ENCODE peak calls at places on chromosomes 1 and 21, in seven cellular contexts. One of them, this sample, is unnamed.

GRCh38 chr1:32770741-32771548 is 46.2 kb downstream of the YARS1 start:
- DNase-seq in NCI-H1694 treated with DMSO at 0.1 percent for 48 hours: no peak
- DNase-seq in NCI-H1930: no peak
- DNase-seq in NCI-H510A treated with DMSO at 0.1 percent for 48 hours: no peak
- DNase-seq in activated effector memory CD4-positive, alpha-beta T cell treated with anti-CD3 and anti-CD28 coated beads, Interleukin-2, amount 50 U/mL, for 16 hours: no peak
- DNase-seq in T-helper 17 cell: no peak
- DNase-seq in uterus: no peak
- DNase-seq in this sample: no peak

GRCh38 chr1:22825790-22826189 is 115.2 kb downstream of the EPHB2 start:
- DNase-seq in NCI-H1694 treated with DMSO at 0.1 percent for 48 hours: no peak
- DNase-seq in NCI-H1930: no peak
- DNase-seq in NCI-H510A treated with DMSO at 0.1 percent for 48 hours: no peak
- DNase-seq in activated effector memory CD4-positive, alpha-beta T cell treated with anti-CD3 and anti-CD28 coated beads, Interleukin-2, amount 50 U/mL, for 16 hours: no peak
- DNase-seq in T-helper 17 cell: no peak
- DNase-seq in uterus: no peak
- DNase-seq in this sample: no peak

GRCh38 chr1:206992815-206993214 is 22.6 kb upstream of the FCAMR start:
- DNase-seq in NCI-H1694 treated with DMSO at 0.1 percent for 48 hours: no peak
- DNase-seq in NCI-H1930: no peak
- DNase-seq in NCI-H510A treated with DMSO at 0.1 percent for 48 hours: no peak
- DNase-seq in activated effector memory CD4-positive, alpha-beta T cell treated with anti-CD3 and anti-CD28 coated beads, Interleukin-2, amount 50 U/mL, for 16 hours: no peak
- DNase-seq in T-helper 17 cell: no peak
- DNase-seq in uterus: no peak
- DNase-seq in this sample: no peak

GRCh38 chr1:187631984-187632383 is 803.2 kb downstream of the PLA2G4A start:
- DNase-seq in NCI-H1694 treated with DMSO at 0.1 percent for 48 hours: no peak
- DNase-seq in NCI-H1930: no peak
- DNase-seq in NCI-H510A treated with DMSO at 0.1 percent for 48 hours: no peak
- DNase-seq in activated effector memory CD4-positive, alpha-beta T cell treated with anti-CD3 and anti-CD28 coated beads, Interleukin-2, amount 50 U/mL, for 16 hours: no peak
- DNase-seq in T-helper 17 cell: no peak
- DNase-seq in uterus: no peak
- DNase-seq in this sample: no peak

GRCh38 chr1:22665752-22666151 is 12.7 kb downstream of the C1QB start:
- DNase-seq in NCI-H1694 treated with DMSO at 0.1 percent for 48 hours: peak
- DNase-seq in NCI-H1930: no peak
- DNase-seq in NCI-H510A treated with DMSO at 0.1 percent for 48 hours: no peak
- DNase-seq in activated effector memory CD4-positive, alpha-beta T cell treated with anti-CD3 and anti-CD28 coated beads, Interleukin-2, amount 50 U/mL, for 16 hours: no peak
- DNase-seq in T-helper 17 cell: no peak
- DNase-seq in uterus: no peak
- DNase-seq in this sample: no peak

GRCh38 chr1:113326976-113327375 is 63.3 kb upstream of the MAGI3 start:
- DNase-seq in NCI-H1694 treated with DMSO at 0.1 percent for 48 hours: no peak
- DNase-seq in NCI-H1930: no peak
- DNase-seq in NCI-H510A treated with DMSO at 0.1 percent for 48 hours: no peak
- DNase-seq in activated effector memory CD4-positive, alpha-beta T cell treated with anti-CD3 and anti-CD28 coated beads, Interleukin-2, amount 50 U/mL, for 16 hours: no peak
- DNase-seq in T-helper 17 cell: no peak
- DNase-seq in uterus: no peak
- DNase-seq in this sample: no peak

GRCh38 chr1:228282329-228283042 is 74.6 kb downstream of the OBSCN start:
- DNase-seq in NCI-H1694 treated with DMSO at 0.1 percent for 48 hours: no peak
- DNase-seq in NCI-H1930: no peak
- DNase-seq in NCI-H510A treated with DMSO at 0.1 percent for 48 hours: no peak
- DNase-seq in activated effector memory CD4-positive, alpha-beta T cell treated with anti-CD3 and anti-CD28 coated beads, Interleukin-2, amount 50 U/mL, for 16 hours: peak
- DNase-seq in T-helper 17 cell: no peak
- DNase-seq in uterus: no peak
- DNase-seq in this sample: no peak

GRCh38 chr1:199173356-199173755 is 534.5 kb downstream of the PTPRC start:
- DNase-seq in NCI-H1694 treated with DMSO at 0.1 percent for 48 hours: no peak
- DNase-seq in NCI-H1930: no peak
- DNase-seq in NCI-H510A treated with DMSO at 0.1 percent for 48 hours: no peak
- DNase-seq in activated effector memory CD4-positive, alpha-beta T cell treated with anti-CD3 and anti-CD28 coated beads, Interleukin-2, amount 50 U/mL, for 16 hours: no peak
- DNase-seq in T-helper 17 cell: no peak
- DNase-seq in uterus: no peak
- DNase-seq in this sample: no peak

GRCh38 chr21:45224189-45224938 is 63.3 kb downstream of the POFUT2 start:
- DNase-seq in NCI-H1694 treated with DMSO at 0.1 percent for 48 hours: no peak
- DNase-seq in NCI-H1930: no peak
- DNase-seq in NCI-H510A treated with DMSO at 0.1 percent for 48 hours: no peak
- DNase-seq in activated effector memory CD4-positive, alpha-beta T cell treated with anti-CD3 and anti-CD28 coated beads, Interleukin-2, amount 50 U/mL, for 16 hours: peak
- DNase-seq in T-helper 17 cell: peak
- DNase-seq in uterus: no peak
- DNase-seq in this sample: no peak

GRCh38 chr1:46549697-46550681 is 1.5 kb downstream of the KNCN start:
- DNase-seq in NCI-H1694 treated with DMSO at 0.1 percent for 48 hours: peak
- DNase-seq in NCI-H1930: no peak
- DNase-seq in NCI-H510A treated with DMSO at 0.1 percent for 48 hours: no peak
- DNase-seq in activated effector memory CD4-positive, alpha-beta T cell treated with anti-CD3 and anti-CD28 coated beads, Interleukin-2, amount 50 U/mL, for 16 hours: peak
- DNase-seq in T-helper 17 cell: peak
- DNase-seq in uterus: no peak
- DNase-seq in this sample: peak

GRCh38 chr1:29471487-29472313 is 235.4 kb downstream of the PTPRU start:
- DNase-seq in NCI-H1694 treated with DMSO at 0.1 percent for 48 hours: no peak
- DNase-seq in NCI-H1930: no peak
- DNase-seq in NCI-H510A treated with DMSO at 0.1 percent for 48 hours: peak
- DNase-seq in activated effector memory CD4-positive, alpha-beta T cell treated with anti-CD3 and anti-CD28 coated beads, Interleukin-2, amount 50 U/mL, for 16 hours: no peak
- DNase-seq in T-helper 17 cell: no peak
- DNase-seq in uterus: no peak
- DNase-seq in this sample: peak

GRCh38 chr1:196462101-196462500 is 146.1 kb downstream of the KCNT2 start:
- DNase-seq in NCI-H1694 treated with DMSO at 0.1 percent for 48 hours: no peak
- DNase-seq in NCI-H1930: no peak
- DNase-seq in NCI-H510A treated with DMSO at 0.1 percent for 48 hours: no peak
- DNase-seq in activated effector memory CD4-positive, alpha-beta T cell treated with anti-CD3 and anti-CD28 coated beads, Interleukin-2, amount 50 U/mL, for 16 hours: no peak
- DNase-seq in T-helper 17 cell: no peak
- DNase-seq in uterus: no peak
- DNase-seq in this sample: no peak

GRCh38 chr1:188043536-188044245 is 1214.9 kb downstream of the PLA2G4A start:
- DNase-seq in NCI-H1694 treated with DMSO at 0.1 percent for 48 hours: no peak
- DNase-seq in NCI-H1930: no peak
- DNase-seq in NCI-H510A treated with DMSO at 0.1 percent for 48 hours: no peak
- DNase-seq in activated effector memory CD4-positive, alpha-beta T cell treated with anti-CD3 and anti-CD28 coated beads, Interleukin-2, amount 50 U/mL, for 16 hours: no peak
- DNase-seq in T-helper 17 cell: no peak
- DNase-seq in uterus: no peak
- DNase-seq in this sample: peak

GRCh38 chr1:205355054-205355453 is 1.7 kb downstream of the KLHDC8A start:
- DNase-seq in NCI-H1694 treated with DMSO at 0.1 percent for 48 hours: no peak
- DNase-seq in NCI-H1930: no peak
- DNase-seq in NCI-H510A treated with DMSO at 0.1 percent for 48 hours: no peak
- DNase-seq in activated effector memory CD4-positive, alpha-beta T cell treated with anti-CD3 and anti-CD28 coated beads, Interleukin-2, amount 50 U/mL, for 16 hours: no peak
- DNase-seq in T-helper 17 cell: no peak
- DNase-seq in uterus: no peak
- DNase-seq in this sample: no peak

GRCh38 chr1:6459850-6460265 is 6.1 kb downstream of the TNFRSF25 start:
- DNase-seq in NCI-H1694 treated with DMSO at 0.1 percent for 48 hours: no peak
- DNase-seq in NCI-H1930: no peak
- DNase-seq in NCI-H510A treated with DMSO at 0.1 percent for 48 hours: peak
- DNase-seq in activated effector memory CD4-positive, alpha-beta T cell treated with anti-CD3 and anti-CD28 coated beads, Interleukin-2, amount 50 U/mL, for 16 hours: peak
- DNase-seq in T-helper 17 cell: peak
- DNase-seq in uterus: no peak
- DNase-seq in this sample: no peak

GRCh38 chr1:219575563-219575962 is 37.3 kb downstream of the ZC3H11B start:
- DNase-seq in NCI-H1694 treated with DMSO at 0.1 percent for 48 hours: no peak
- DNase-seq in NCI-H1930: no peak
- DNase-seq in NCI-H510A treated with DMSO at 0.1 percent for 48 hours: peak
- DNase-seq in activated effector memory CD4-positive, alpha-beta T cell treated with anti-CD3 and anti-CD28 coated beads, Interleukin-2, amount 50 U/mL, for 16 hours: no peak
- DNase-seq in T-helper 17 cell: no peak
- DNase-seq in uterus: no peak
- DNase-seq in this sample: no peak

GRCh38 chr21:29403922-29404538 is 105.3 kb downstream of the BACH1 start:
- DNase-seq in NCI-H1694 treated with DMSO at 0.1 percent for 48 hours: no peak
- DNase-seq in NCI-H1930: no peak
- DNase-seq in NCI-H510A treated with DMSO at 0.1 percent for 48 hours: no peak
- DNase-seq in activated effector memory CD4-positive, alpha-beta T cell treated with anti-CD3 and anti-CD28 coated beads, Interleukin-2, amount 50 U/mL, for 16 hours: no peak
- DNase-seq in T-helper 17 cell: no peak
- DNase-seq in uterus: no peak
- DNase-seq in this sample: no peak

GRCh38 chr1:41371630-41372599 is 10.7 kb downstream of the FOXO6 start:
- DNase-seq in NCI-H1694 treated with DMSO at 0.1 percent for 48 hours: peak
- DNase-seq in NCI-H1930: peak
- DNase-seq in NCI-H510A treated with DMSO at 0.1 percent for 48 hours: peak
- DNase-seq in activated effector memory CD4-positive, alpha-beta T cell treated with anti-CD3 and anti-CD28 coated beads, Interleukin-2, amount 50 U/mL, for 16 hours: no peak
- DNase-seq in T-helper 17 cell: no peak
- DNase-seq in uterus: no peak
- DNase-seq in this sample: peak

GRCh38 chr1:1283821-1284220 is 3.6 kb downstream of the SCNN1D start:
- DNase-seq in NCI-H1694 treated with DMSO at 0.1 percent for 48 hours: no peak
- DNase-seq in NCI-H1930: no peak
- DNase-seq in NCI-H510A treated with DMSO at 0.1 percent for 48 hours: no peak
- DNase-seq in activated effector memory CD4-positive, alpha-beta T cell treated with anti-CD3 and anti-CD28 coated beads, Interleukin-2, amount 50 U/mL, for 16 hours: no peak
- DNase-seq in T-helper 17 cell: no peak
- DNase-seq in uterus: no peak
- DNase-seq in this sample: no peak

GRCh38 chr1:3453891-3454810 is at the start of gene ARHGEF16:
- DNase-seq in NCI-H1694 treated with DMSO at 0.1 percent for 48 hours: no peak
- DNase-seq in NCI-H1930: peak
- DNase-seq in NCI-H510A treated with DMSO at 0.1 percent for 48 hours: peak
- DNase-seq in activated effector memory CD4-positive, alpha-beta T cell treated with anti-CD3 and anti-CD28 coated beads, Interleukin-2, amount 50 U/mL, for 16 hours: peak
- DNase-seq in T-helper 17 cell: no peak
- DNase-seq in uterus: no peak
- DNase-seq in this sample: peak

GRCh38 chr21:46661211-46661625 is 25.7 kb downstream of the PRMT2 start:
- DNase-seq in NCI-H1694 treated with DMSO at 0.1 percent for 48 hours: no peak
- DNase-seq in NCI-H1930: no peak
- DNase-seq in NCI-H510A treated with DMSO at 0.1 percent for 48 hours: no peak
- DNase-seq in activated effector memory CD4-positive, alpha-beta T cell treated with anti-CD3 and anti-CD28 coated beads, Interleukin-2, amount 50 U/mL, for 16 hours: no peak
- DNase-seq in T-helper 17 cell: peak
- DNase-seq in uterus: peak
- DNase-seq in this sample: no peak

GRCh38 chr1:115545791-115546733 is 95.7 kb upstream of the VANGL1 start:
- DNase-seq in NCI-H1694 treated with DMSO at 0.1 percent for 48 hours: no peak
- DNase-seq in NCI-H1930: no peak
- DNase-seq in NCI-H510A treated with DMSO at 0.1 percent for 48 hours: peak
- DNase-seq in activated effector memory CD4-positive, alpha-beta T cell treated with anti-CD3 and anti-CD28 coated beads, Interleukin-2, amount 50 U/mL, for 16 hours: no peak
- DNase-seq in T-helper 17 cell: no peak
- DNase-seq in uterus: peak
- DNase-seq in this sample: peak

GRCh38 chr1:225508538-225509375 is 80.9 kb upstream of the LBR start:
- DNase-seq in NCI-H1694 treated with DMSO at 0.1 percent for 48 hours: no peak
- DNase-seq in NCI-H1930: no peak
- DNase-seq in NCI-H510A treated with DMSO at 0.1 percent for 48 hours: peak
- DNase-seq in activated effector memory CD4-positive, alpha-beta T cell treated with anti-CD3 and anti-CD28 coated beads, Interleukin-2, amount 50 U/mL, for 16 hours: no peak
- DNase-seq in T-helper 17 cell: no peak
- DNase-seq in uterus: peak
- DNase-seq in this sample: peak

GRCh38 chr1:64864018-64864945 is 102.1 kb downstream of the JAK1 start:
- DNase-seq in NCI-H1694 treated with DMSO at 0.1 percent for 48 hours: peak
- DNase-seq in NCI-H1930: no peak
- DNase-seq in NCI-H510A treated with DMSO at 0.1 percent for 48 hours: peak
- DNase-seq in activated effector memory CD4-positive, alpha-beta T cell treated with anti-CD3 and anti-CD28 coated beads, Interleukin-2, amount 50 U/mL, for 16 hours: peak
- DNase-seq in T-helper 17 cell: no peak
- DNase-seq in uterus: peak
- DNase-seq in this sample: peak

GRCh38 chr1:52552236-52552504 is 722 bp downstream of the TUT4 start:
- DNase-seq in NCI-H1694 treated with DMSO at 0.1 percent for 48 hours: peak
- DNase-seq in NCI-H1930: peak
- DNase-seq in NCI-H510A treated with DMSO at 0.1 percent for 48 hours: peak
- DNase-seq in activated effector memory CD4-positive, alpha-beta T cell treated with anti-CD3 and anti-CD28 coated beads, Interleukin-2, amount 50 U/mL, for 16 hours: peak
- DNase-seq in T-helper 17 cell: peak
- DNase-seq in uterus: peak
- DNase-seq in this sample: peak

GRCh38 chr1:91402023-91402422 is 2.6 kb downstream of the HFM1 start:
- DNase-seq in NCI-H1694 treated with DMSO at 0.1 percent for 48 hours: peak
- DNase-seq in NCI-H1930: no peak
- DNase-seq in NCI-H510A treated with DMSO at 0.1 percent for 48 hours: peak
- DNase-seq in activated effector memory CD4-positive, alpha-beta T cell treated with anti-CD3 and anti-CD28 coated beads, Interleukin-2, amount 50 U/mL, for 16 hours: no peak
- DNase-seq in T-helper 17 cell: no peak
- DNase-seq in uterus: no peak
- DNase-seq in this sample: peak

GRCh38 chr21:46661627-46662366 is 26.3 kb downstream of the PRMT2 start:
- DNase-seq in NCI-H1694 treated with DMSO at 0.1 percent for 48 hours: no peak
- DNase-seq in NCI-H1930: no peak
- DNase-seq in NCI-H510A treated with DMSO at 0.1 percent for 48 hours: no peak
- DNase-seq in activated effector memory CD4-positive, alpha-beta T cell treated with anti-CD3 and anti-CD28 coated beads, Interleukin-2, amount 50 U/mL, for 16 hours: no peak
- DNase-seq in T-helper 17 cell: no peak
- DNase-seq in uterus: no peak
- DNase-seq in this sample: no peak

GRCh38 chr1:156591181-156591431 is 470 bp upstream of the NAXE start:
- DNase-seq in NCI-H1694 treated with DMSO at 0.1 percent for 48 hours: no peak
- DNase-seq in NCI-H1930: no peak
- DNase-seq in NCI-H510A treated with DMSO at 0.1 percent for 48 hours: peak
- DNase-seq in activated effector memory CD4-positive, alpha-beta T cell treated with anti-CD3 and anti-CD28 coated beads, Interleukin-2, amount 50 U/mL, for 16 hours: peak
- DNase-seq in T-helper 17 cell: no peak
- DNase-seq in uterus: no peak
- DNase-seq in this sample: no peak

GRCh38 chr1:35768350-35769187 is 1.2 kb downstream of the CLSPN start:
- DNase-seq in NCI-H1694 treated with DMSO at 0.1 percent for 48 hours: peak
- DNase-seq in NCI-H1930: no peak
- DNase-seq in NCI-H510A treated with DMSO at 0.1 percent for 48 hours: peak
- DNase-seq in activated effector memory CD4-positive, alpha-beta T cell treated with anti-CD3 and anti-CD28 coated beads, Interleukin-2, amount 50 U/mL, for 16 hours: no peak
- DNase-seq in T-helper 17 cell: no peak
- DNase-seq in uterus: no peak
- DNase-seq in this sample: no peak

GRCh38 chr1:246597340-246597739 is 31.1 kb downstream of the CNST start:
- DNase-seq in NCI-H1694 treated with DMSO at 0.1 percent for 48 hours: no peak
- DNase-seq in NCI-H1930: no peak
- DNase-seq in NCI-H510A treated with DMSO at 0.1 percent for 48 hours: no peak
- DNase-seq in activated effector memory CD4-positive, alpha-beta T cell treated with anti-CD3 and anti-CD28 coated beads, Interleukin-2, amount 50 U/mL, for 16 hours: no peak
- DNase-seq in T-helper 17 cell: no peak
- DNase-seq in uterus: peak
- DNase-seq in this sample: no peak

GRCh38 chr1:8731162-8731561 is 86.3 kb downstream of the RERE start:
- DNase-seq in NCI-H1694 treated with DMSO at 0.1 percent for 48 hours: no peak
- DNase-seq in NCI-H1930: no peak
- DNase-seq in NCI-H510A treated with DMSO at 0.1 percent for 48 hours: no peak
- DNase-seq in activated effector memory CD4-positive, alpha-beta T cell treated with anti-CD3 and anti-CD28 coated beads, Interleukin-2, amount 50 U/mL, for 16 hours: no peak
- DNase-seq in T-helper 17 cell: no peak
- DNase-seq in uterus: no peak
- DNase-seq in this sample: no peak

GRCh38 chr21:44845418-44846200 is 27.7 kb upstream of the SUMO3 start:
- DNase-seq in NCI-H1694 treated with DMSO at 0.1 percent for 48 hours: peak
- DNase-seq in NCI-H1930: no peak
- DNase-seq in NCI-H510A treated with DMSO at 0.1 percent for 48 hours: no peak
- DNase-seq in activated effector memory CD4-positive, alpha-beta T cell treated with anti-CD3 and anti-CD28 coated beads, Interleukin-2, amount 50 U/mL, for 16 hours: peak
- DNase-seq in T-helper 17 cell: peak
- DNase-seq in uterus: peak
- DNase-seq in this sample: no peak